ENCODE peak calls at places on chromosomes 4 and X, in five cellular contexts. R, M, X, O and J are unnamed samples.

GRCh38 chr4:12548678-12549077 is 935.5 kb downstream of the RAB28 start:
- DNase-seq in R (no peak), M (no peak), X (no peak), O (no peak), J (no peak)

GRCh38 chrX:112266136-112266535 is 183.6 kb upstream of the TRPC5 start:
- DNase-seq in R (no peak), M (no peak), X (no peak), O (no peak), J (no peak)

GRCh38 chrX:47885501-47885900 is 48.8 kb downstream of the ZNF81 start:
- DNase-seq in R (no peak), M (no peak), X (no peak), O (no peak), J (no peak)

GRCh38 chr4:23034726-23035125 is 342.0 kb downstream of the GBA3 start:
- DNase-seq in R (no peak), M (no peak), X (no peak), O (no peak), J (no peak)

GRCh38 chr4:183987987-183988392 is 82.9 kb downstream of the STOX2 start:
- DNase-seq in R (peak; percentile 11), M (peak; percentile 7), X (peak; percentile 95), O (no peak), J (peak; percentile 76)

GRCh38 chr4:10273030-10273429 is 156.4 kb upstream of the WDR1 start:
- DNase-seq in R (no peak), M (no peak), X (no peak), O (no peak), J (no peak)

GRCh38 chrX:51905711-51906110 is 12.3 kb downstream of the MAGED1 start:
- DNase-seq in R (no peak), M (no peak), X (no peak), O (no peak), J (no peak)

GRCh38 chrX:133654801-133655200 is 239.5 kb upstream of the GPC4 start:
- DNase-seq in R (no peak), M (no peak), X (peak; percentile 19), O (no peak), J (no peak)

GRCh38 chr4:173317003-173317402 is 17.2 kb downstream of the HMGB2 start:
- DNase-seq in R (peak; percentile 36), M (peak; percentile 21), X (no peak), O (no peak), J (no peak)

GRCh38 chrX:78314561-78314960 is 12.8 kb downstream of the CYSLTR1 start:
- DNase-seq in R (no peak), M (no peak), X (no peak), O (no peak), J (no peak)

GRCh38 chr4:155271557-155271956 is 63.1 kb downstream of the NPY2R start:
- DNase-seq in R (no peak), M (no peak), X (no peak), O (no peak), J (no peak)

GRCh38 chrX:137848291-137848905 is 282.5 kb downstream of the ZIC3 start:
- DNase-seq in R (no peak), M (no peak), X (no peak), O (no peak), J (no peak)

GRCh38 chrX:69036674-69037573 is 128.3 kb downstream of the PJA1 start:
- DNase-seq in R (no peak), M (no peak), X (no peak), O (peak; percentile 39), J (no peak)

GRCh38 chr4:112296949-112297483 is at the start of gene ALPK1:
- DNase-seq in R (no peak), M (peak; percentile 33), X (peak; percentile 94), O (no peak), J (peak; percentile 83)
- TF ChIP-seq POLR2A in R (peak; percentile 57), M (no peak), X (peak; percentile 47), O (no peak), J (no peak)

GRCh38 chrX:85379174-85379907 is at the start of gene POF1B:
- DNase-seq in R (no peak), M (no peak), X (no peak), O (no peak), J (peak; percentile 59)
- TF ChIP-seq MAFK in R (no peak), M (no peak), X (no peak), O (no peak), J (no peak)

GRCh38 chrX:49878834-49879655 is at the start of gene USP27X:
- DNase-seq in R (peak; percentile 84), M (peak; percentile 86), X (peak; percentile 81), O (peak; percentile 65), J (peak; percentile 76)
- TF ChIP-seq POLR2A in R (no peak), M (peak; percentile 60), X (no peak), O (peak; percentile 34), J (peak; percentile 46)

DNA sequence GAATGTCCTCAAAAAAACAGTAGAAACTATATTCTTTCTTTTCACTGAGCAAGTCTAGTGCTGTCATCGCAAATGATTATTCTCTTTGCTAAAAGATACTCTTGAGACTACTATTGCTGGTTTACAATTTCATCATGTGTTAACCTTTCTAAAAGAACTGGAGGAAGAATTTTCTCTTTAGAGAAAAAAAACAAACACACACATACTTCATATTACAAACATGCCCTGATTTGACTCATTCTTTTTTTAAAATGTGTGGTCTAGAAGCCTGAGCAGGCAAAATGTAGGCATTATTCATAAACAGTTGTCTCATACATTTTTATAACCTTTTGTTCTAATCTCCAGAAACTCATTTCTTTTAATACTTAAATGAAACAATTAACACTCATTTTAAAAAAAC is 60.6 kb upstream of the FAT4 start:
- DNase-seq in R (no peak), M (no peak), X (peak; percentile 84), O (no peak), J (no peak)
- TF ChIP-seq MAFK in R (no peak), M (no peak), X (peak; percentile 83), O (no peak), J (no peak)

GRCh38 chrX:103687073-103687695 is 685 bp upstream of the MORF4L2 start:
- DNase-seq in R (peak; percentile 71), M (no peak), X (peak; percentile 76), O (peak; percentile 60), J (peak; percentile 34)
- TF ChIP-seq POLR2A in R (peak; percentile 47), M (peak; percentile 72), X (no peak), O (no peak), J (peak; percentile 63)

GRCh38 chr4:123256901-123257300 is 139.7 kb upstream of the SPRY1 start:
- DNase-seq in R (no peak), M (no peak), X (no peak), O (no peak), J (no peak)

GRCh38 chr4:123257563-123257962 is 139.0 kb upstream of the SPRY1 start:
- DNase-seq in R (no peak), M (no peak), X (no peak), O (no peak), J (no peak)

GRCh38 chr4:123260429-123261052 is 136.1 kb upstream of the SPRY1 start:
- DNase-seq in R (no peak), M (no peak), X (no peak), O (no peak), J (no peak)

GRCh38 chr4:123262080-123262479 is 134.5 kb upstream of the SPRY1 start:
- DNase-seq in R (no peak), M (no peak), X (no peak), O (no peak), J (no peak)

DNA sequence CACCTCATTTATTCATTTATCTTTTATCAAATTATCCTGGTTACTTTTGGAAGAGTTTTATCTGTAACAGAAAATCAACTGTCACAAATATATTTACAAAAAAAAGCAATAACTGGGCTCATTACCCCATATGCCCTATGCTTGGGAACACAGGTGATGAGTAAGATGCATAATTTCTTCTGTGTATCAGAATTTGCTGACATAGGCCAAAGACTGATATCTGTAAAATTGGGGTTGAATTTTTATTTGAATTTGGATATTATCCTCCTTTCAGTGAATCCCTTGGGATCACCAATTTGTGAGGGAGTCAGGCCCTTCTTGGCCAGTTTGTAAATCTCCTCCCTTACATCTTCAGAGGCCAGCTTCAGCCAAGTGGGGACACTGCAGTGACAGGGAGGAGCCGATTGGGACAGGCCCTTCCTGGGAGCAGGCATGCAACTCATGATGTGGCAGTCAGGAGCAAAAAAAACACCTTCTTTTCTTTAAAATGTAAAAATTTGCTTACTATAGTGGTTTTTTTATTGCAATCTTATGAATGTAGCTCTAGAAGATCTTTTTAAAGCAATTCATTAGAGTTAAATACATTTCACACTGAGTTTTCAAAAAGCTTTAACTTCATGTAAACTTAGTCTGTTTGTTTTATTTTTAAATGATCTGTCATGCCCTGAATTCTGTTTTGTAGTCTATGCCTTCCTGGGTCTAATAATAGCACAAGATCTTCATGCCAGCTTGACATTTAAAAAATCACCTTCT is 136.7 kb upstream of the SPRY1 start:
- DNase-seq in R (no peak), M (no peak), X (no peak), O (no peak), J (no peak)
- TF ChIP-seq MAFK in R (peak; percentile 21), M (peak; percentile 55), X (peak; percentile 57), O (no peak), J (peak; percentile 13)